ENCODE peak calls at places on chromosome 20, in seven cellular contexts. One of them, this sample, is unnamed.

GRCh38 chr20:58308680-58309527 is 611 bp upstream of the RAB22A start:
- DNase-seq in PC-9: no peak
- DNase-seq in ovary: peak
- DNase-seq in AG04450: peak
- DNase-seq in ascending aorta: no peak
- DNase-seq in mammary epithelial cell: peak
- DNase-seq in stomach: no peak
- DNase-seq in this sample: peak

GRCh38 chr20:63843778-63844177 is 12.7 kb upstream of the ZBTB46 start:
- DNase-seq in PC-9: peak
- DNase-seq in ovary: no peak
- DNase-seq in AG04450: no peak
- DNase-seq in ascending aorta: no peak
- DNase-seq in mammary epithelial cell: no peak
- DNase-seq in stomach: no peak
- DNase-seq in this sample: no peak

GRCh38 chr20:35006009-35006408 is 50.3 kb downstream of the MYH7B start:
- DNase-seq in PC-9: no peak
- DNase-seq in ovary: peak
- DNase-seq in AG04450: no peak
- DNase-seq in ascending aorta: no peak
- DNase-seq in mammary epithelial cell: no peak
- DNase-seq in stomach: no peak
- DNase-seq in this sample: peak

GRCh38 chr20:57589728-57590484 is 29.0 kb downstream of the PCK1 start:
- DNase-seq in PC-9: no peak
- DNase-seq in ovary: no peak
- DNase-seq in AG04450: no peak
- DNase-seq in ascending aorta: no peak
- DNase-seq in mammary epithelial cell: no peak
- DNase-seq in stomach: no peak
- DNase-seq in this sample: peak

GRCh38 chr20:4666001-4666470 is 55.7 kb upstream of the PRND start:
- DNase-seq in PC-9: peak
- DNase-seq in ovary: no peak
- DNase-seq in AG04450: no peak
- DNase-seq in ascending aorta: no peak
- DNase-seq in mammary epithelial cell: peak
- DNase-seq in stomach: no peak
- DNase-seq in this sample: peak

GRCh38 chr20:20666359-20666758 is 46.1 kb downstream of the RALGAPA2 start:
- DNase-seq in PC-9: no peak
- DNase-seq in ovary: no peak
- DNase-seq in AG04450: no peak
- DNase-seq in ascending aorta: no peak
- DNase-seq in mammary epithelial cell: no peak
- DNase-seq in stomach: no peak
- DNase-seq in this sample: no peak

GRCh38 chr20:62485062-62485700 is 9.4 kb upstream of the GATA5 start:
- DNase-seq in PC-9: no peak
- DNase-seq in ovary: no peak
- DNase-seq in AG04450: no peak
- DNase-seq in ascending aorta: no peak
- DNase-seq in mammary epithelial cell: no peak
- DNase-seq in stomach: peak
- DNase-seq in this sample: no peak

GRCh38 chr20:12837646-12838045 is 171.1 kb upstream of the SPTLC3 start:
- DNase-seq in PC-9: no peak
- DNase-seq in ovary: no peak
- DNase-seq in AG04450: no peak
- DNase-seq in ascending aorta: no peak
- DNase-seq in mammary epithelial cell: no peak
- DNase-seq in stomach: no peak
- DNase-seq in this sample: no peak

GRCh38 chr20:62175711-62176110 is 7.1 kb upstream of the MTG2 start:
- DNase-seq in PC-9: no peak
- DNase-seq in ovary: no peak
- DNase-seq in AG04450: no peak
- DNase-seq in ascending aorta: no peak
- DNase-seq in mammary epithelial cell: no peak
- DNase-seq in stomach: no peak
- DNase-seq in this sample: peak

GRCh38 chr20:52025938-52026337 is 165.6 kb downstream of the ZFP64 start:
- DNase-seq in PC-9: no peak
- DNase-seq in ovary: no peak
- DNase-seq in AG04450: no peak
- DNase-seq in ascending aorta: no peak
- DNase-seq in mammary epithelial cell: no peak
- DNase-seq in stomach: no peak
- DNase-seq in this sample: no peak

GRCh38 chr20:48360338-48360698 is 467.5 kb downstream of the PREX1 start:
- DNase-seq in PC-9: no peak
- DNase-seq in ovary: no peak
- DNase-seq in AG04450: no peak
- DNase-seq in ascending aorta: no peak
- DNase-seq in mammary epithelial cell: no peak
- DNase-seq in stomach: no peak
- DNase-seq in this sample: no peak

GRCh38 chr20:11379257-11380011 is 538.3 kb upstream of the BTBD3 start:
- DNase-seq in PC-9: no peak
- DNase-seq in ovary: no peak
- DNase-seq in AG04450: no peak
- DNase-seq in ascending aorta: no peak
- DNase-seq in mammary epithelial cell: no peak
- DNase-seq in stomach: no peak
- DNase-seq in this sample: no peak

GRCh38 chr20:60214901-60215522 is 256.8 kb downstream of the CDH26 start:
- DNase-seq in PC-9: no peak
- DNase-seq in ovary: no peak
- DNase-seq in AG04450: no peak
- DNase-seq in ascending aorta: no peak
- DNase-seq in mammary epithelial cell: peak
- DNase-seq in stomach: no peak
- DNase-seq in this sample: no peak

GRCh38 chr20:9838378-9839295 is at the start of gene PAK5:
- DNase-seq in PC-9: no peak
- DNase-seq in ovary: no peak
- DNase-seq in AG04450: no peak
- DNase-seq in ascending aorta: no peak
- DNase-seq in mammary epithelial cell: peak
- DNase-seq in stomach: peak
- DNase-seq in this sample: peak

GRCh38 chr20:63293456-63293855 is 470 bp downstream of the COL20A1 start:
- DNase-seq in PC-9: no peak
- DNase-seq in ovary: no peak
- DNase-seq in AG04450: no peak
- DNase-seq in ascending aorta: no peak
- DNase-seq in mammary epithelial cell: no peak
- DNase-seq in stomach: no peak
- DNase-seq in this sample: no peak

GRCh38 chr20:6121504-6121903 is 1.3 kb downstream of the FERMT1 start:
- DNase-seq in PC-9: no peak
- DNase-seq in ovary: no peak
- DNase-seq in AG04450: no peak
- DNase-seq in ascending aorta: no peak
- DNase-seq in mammary epithelial cell: no peak
- DNase-seq in stomach: no peak
- DNase-seq in this sample: no peak

GRCh38 chr20:57409316-57409671 is 18.1 kb downstream of the RBM38 start:
- DNase-seq in PC-9: no peak
- DNase-seq in ovary: no peak
- DNase-seq in AG04450: no peak
- DNase-seq in ascending aorta: no peak
- DNase-seq in mammary epithelial cell: no peak
- DNase-seq in stomach: no peak
- DNase-seq in this sample: no peak

GRCh38 chr20:31751126-31751525 is 12.0 kb downstream of the TPX2 start:
- DNase-seq in PC-9: no peak
- DNase-seq in ovary: no peak
- DNase-seq in AG04450: peak
- DNase-seq in ascending aorta: no peak
- DNase-seq in mammary epithelial cell: no peak
- DNase-seq in stomach: no peak
- DNase-seq in this sample: peak

DNA sequence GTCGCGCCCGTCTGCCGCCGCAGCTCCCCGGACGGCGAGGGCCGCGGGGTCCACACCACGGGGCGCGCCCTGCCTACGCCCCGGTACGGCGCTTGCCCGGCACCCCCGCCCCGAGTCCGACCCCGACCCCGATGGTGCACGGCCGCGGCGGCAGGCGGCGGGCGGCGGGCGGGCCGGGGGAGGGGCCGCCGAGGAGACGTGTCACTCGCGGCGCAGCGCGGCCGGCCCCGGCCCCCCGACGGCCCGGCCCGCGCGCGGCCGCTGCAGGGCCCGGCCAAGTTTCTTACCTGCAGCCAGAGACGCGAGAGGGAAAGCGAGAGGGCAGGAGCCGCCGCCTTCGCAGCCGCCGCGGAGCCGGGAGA is 320 bp downstream of the RRBP1 start:
- DNase-seq in PC-9: no peak
- DNase-seq in ovary: no peak
- DNase-seq in AG04450: no peak
- DNase-seq in ascending aorta: no peak
- DNase-seq in mammary epithelial cell: no peak
- DNase-seq in stomach: no peak
- DNase-seq in this sample: no peak
- H3K4me3 ChIP-seq in PC-9: peak
- H3K4me3 ChIP-seq in ovary: peak
- H3K4me3 ChIP-seq in AG04450: peak
- H3K4me3 ChIP-seq in ascending aorta: peak
- H3K4me3 ChIP-seq in mammary epithelial cell: peak
- H3K4me3 ChIP-seq in stomach: peak
- H3K4me3 ChIP-seq in this sample: peak

DNA sequence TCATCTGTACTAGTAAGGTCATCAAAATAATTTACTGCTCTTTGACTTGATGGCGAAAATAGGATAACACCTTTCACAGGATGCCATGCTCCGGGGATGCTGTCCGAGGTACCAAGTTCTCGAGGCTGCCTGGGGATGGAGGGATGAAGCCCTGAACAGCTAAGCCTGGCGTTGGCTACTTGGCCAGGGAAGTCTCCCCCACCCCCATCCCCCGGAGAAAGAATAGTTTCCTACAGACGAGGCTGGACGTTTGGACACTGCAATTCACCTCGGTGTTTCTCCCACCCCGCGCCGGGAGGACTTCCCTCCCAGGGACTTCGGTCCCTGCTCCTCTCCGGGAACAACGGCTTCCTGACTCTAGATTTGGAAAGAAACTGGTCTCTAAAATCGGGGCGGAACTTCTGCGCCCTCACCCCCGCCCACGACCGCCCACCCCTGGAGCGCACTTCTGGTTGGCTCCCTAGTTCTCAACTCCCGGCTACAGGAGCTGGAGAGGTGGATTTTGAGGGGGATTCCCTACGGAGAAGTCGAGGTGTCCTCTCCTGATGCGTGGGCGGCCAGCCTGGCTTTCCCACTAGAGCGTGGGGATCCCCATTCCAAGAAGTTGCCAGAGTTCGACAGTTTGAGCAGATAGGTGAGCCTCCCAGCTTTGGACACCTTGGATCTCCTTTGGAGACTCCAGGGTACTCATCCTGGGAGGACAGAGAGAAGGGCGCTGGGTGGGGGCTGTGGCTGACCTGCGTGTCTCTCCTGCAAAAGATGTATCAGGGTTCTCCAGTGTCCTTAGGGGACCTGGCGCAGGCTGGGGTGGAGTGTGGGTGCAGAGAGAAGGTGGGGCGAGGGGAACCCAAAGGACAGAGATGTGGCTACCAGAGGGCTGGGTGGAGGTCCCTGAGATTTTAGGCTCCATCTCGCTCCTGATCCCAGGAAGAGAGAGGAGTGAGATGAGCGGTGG is 1.1 kb downstream of the PCSK2 start:
- DNase-seq in PC-9: no peak
- DNase-seq in ovary: peak
- DNase-seq in AG04450: no peak
- DNase-seq in ascending aorta: no peak
- DNase-seq in mammary epithelial cell: no peak
- DNase-seq in stomach: no peak
- DNase-seq in this sample: peak
- H3K4me3 ChIP-seq in PC-9: no peak
- H3K4me3 ChIP-seq in ovary: peak
- H3K4me3 ChIP-seq in AG04450: no peak
- H3K4me3 ChIP-seq in ascending aorta: peak
- H3K4me3 ChIP-seq in mammary epithelial cell: no peak
- H3K4me3 ChIP-seq in stomach: peak
- H3K4me3 ChIP-seq in this sample: no peak

DNA sequence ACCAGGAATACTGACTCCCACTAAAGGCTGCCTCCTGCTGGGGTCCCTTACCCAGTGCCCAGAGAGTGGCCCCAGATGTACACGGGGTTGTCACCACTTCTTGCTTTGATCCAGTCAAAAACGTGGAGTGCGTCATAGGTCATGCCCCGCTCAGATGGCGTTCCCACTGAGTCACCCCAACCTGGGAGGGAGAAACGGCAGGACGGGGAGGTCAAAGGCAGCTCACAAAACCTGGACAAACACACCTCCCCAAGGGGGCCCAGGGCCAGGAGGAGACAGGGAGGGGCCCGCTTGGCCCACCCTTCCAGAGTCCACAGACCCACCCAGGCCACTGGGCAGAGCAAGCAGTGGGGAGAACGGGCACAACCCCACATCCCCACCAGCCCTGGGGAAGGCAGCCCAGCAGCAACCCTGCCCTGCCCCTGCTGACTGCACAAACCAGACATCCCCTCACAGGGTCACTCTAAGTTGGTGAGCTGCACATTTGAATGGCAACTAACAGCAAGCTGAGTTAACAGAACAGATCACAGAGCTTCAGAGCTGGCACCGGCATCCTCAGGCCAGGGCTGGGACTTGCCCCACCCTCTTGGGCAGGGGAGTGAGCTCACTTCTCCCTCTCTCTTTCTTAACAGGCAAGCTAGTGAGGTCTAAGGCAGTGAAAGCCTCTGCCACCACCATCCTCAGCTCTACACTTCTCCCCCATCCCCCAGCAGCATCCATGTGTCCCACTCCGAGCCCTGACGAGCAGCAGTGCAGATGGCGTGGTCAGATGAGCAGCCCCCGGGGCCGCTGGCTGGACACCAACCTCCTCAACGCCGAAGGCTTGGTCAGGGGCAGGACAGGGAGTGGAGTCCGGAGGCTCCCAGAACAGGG is 61.7 kb downstream of the PYGB start:
- DNase-seq in PC-9: peak
- DNase-seq in ovary: no peak
- DNase-seq in AG04450: no peak
- DNase-seq in ascending aorta: peak
- DNase-seq in mammary epithelial cell: peak
- DNase-seq in stomach: peak
- DNase-seq in this sample: peak
- H3K4me3 ChIP-seq in PC-9: peak
- H3K4me3 ChIP-seq in ovary: no peak
- H3K4me3 ChIP-seq in AG04450: peak
- H3K4me3 ChIP-seq in ascending aorta: no peak
- H3K4me3 ChIP-seq in mammary epithelial cell: no peak
- H3K4me3 ChIP-seq in stomach: no peak
- H3K4me3 ChIP-seq in this sample: peak

DNA sequence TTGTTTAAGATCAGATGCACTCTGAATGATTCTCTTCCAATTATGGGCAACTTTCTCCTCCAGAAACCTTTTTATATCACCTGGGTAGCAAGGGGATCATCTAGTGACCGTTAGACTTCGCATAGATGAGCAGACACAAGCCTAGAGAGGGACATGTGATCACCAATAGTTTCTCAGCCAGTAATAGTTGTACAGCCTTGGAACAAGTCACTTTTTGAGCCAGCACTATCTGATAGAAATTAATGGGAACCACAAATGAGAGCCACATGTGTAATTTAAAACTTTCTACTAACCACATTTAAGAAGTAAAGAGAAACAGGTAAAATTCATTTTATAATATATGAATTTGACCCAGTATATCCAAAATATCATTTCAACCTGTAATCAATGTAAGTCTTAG is 627 bp upstream of the CTNNBL1 start:
- DNase-seq in PC-9: no peak
- DNase-seq in ovary: no peak
- DNase-seq in AG04450: no peak
- DNase-seq in ascending aorta: no peak
- DNase-seq in mammary epithelial cell: no peak
- DNase-seq in stomach: no peak
- DNase-seq in this sample: no peak
- H3K4me3 ChIP-seq in PC-9: peak
- H3K4me3 ChIP-seq in ovary: peak
- H3K4me3 ChIP-seq in AG04450: peak
- H3K4me3 ChIP-seq in ascending aorta: peak
- H3K4me3 ChIP-seq in mammary epithelial cell: peak
- H3K4me3 ChIP-seq in stomach: peak
- H3K4me3 ChIP-seq in this sample: peak